ENCODE peak calls at places on chromosomes 4 and X, in five cellular contexts. X is SK-MEL-5, C is activated T-cell treated with anti-CD3 and anti-CD28 coated beads for 1 hour, R is astrocyte of the hippocampus, J is CMK. N is an unnamed sample.

GRCh38 chrX:1884446-1884845 is 269.6 kb downstream of the ASMT start:
- DNase-seq in X (no peak), C (no peak), R (no peak), J (no peak), N (no peak)

GRCh38 chrX:39859991-39860861 is 237.5 kb downstream of the BCOR start:
- DNase-seq in X (no peak), C (peak), R (peak), J (peak), N (no peak)

GRCh38 chr4:153242848-153243324 is 38.6 kb downstream of the TRIM2 start:
- DNase-seq in X (no peak), C (no peak), R (no peak), J (no peak), N (no peak)

GRCh38 chr4:110200673-110201072 is 2.3 kb upstream of the ELOVL6 start:
- DNase-seq in X (no peak), C (no peak), R (no peak), J (no peak), N (no peak)

GRCh38 chr4:128286474-128287158 is 997 bp downstream of the PGRMC2 start:
- DNase-seq in X (peak), C (no peak), R (peak), J (no peak), N (peak)

GRCh38 chrX:16771483-16772398 is 14.5 kb upstream of the TXLNG start:
- DNase-seq in X (peak), C (no peak), R (peak), J (no peak), N (peak)

GRCh38 chr4:185987976-185988627 is 80.9 kb upstream of the TLR3 start:
- DNase-seq in X (no peak), C (no peak), R (peak), J (no peak), N (no peak)

GRCh38 chrX:462853-463252 is 76.1 kb upstream of the PPP2R3B start:
- DNase-seq in X (no peak), C (no peak), R (no peak), J (no peak), N (no peak)

GRCh38 chr4:23887989-23888388 is 1.9 kb downstream of the PPARGC1A start:
- DNase-seq in X (peak), C (no peak), R (peak), J (no peak), N (no peak)

GRCh38 chr4:185209031-185209851 is at the start of gene SNX25:
- DNase-seq in X (peak), C (peak), R (peak), J (no peak), N (peak)

GRCh38 chr4:109690690-109691410 is 12.4 kb downstream of the CASP6 start:
- DNase-seq in X (no peak), C (no peak), R (no peak), J (no peak), N (no peak)

GRCh38 chr4:187613089-187613839 is 382.3 kb upstream of the ZFP42 start:
- DNase-seq in X (no peak), C (no peak), R (no peak), J (no peak), N (no peak)

GRCh38 chrX:12975999-12976558 is 1.2 kb downstream of the TMSB4X start:
- DNase-seq in X (no peak), C (no peak), R (peak), J (no peak), N (peak)

GRCh38 chr4:8101213-8101781 is 57.3 kb downstream of the ABLIM2 start:
- DNase-seq in X (peak), C (no peak), R (no peak), J (no peak), N (no peak)

GRCh38 chrX:15301924-15302323 is 13.5 kb downstream of the ASB11 start:
- DNase-seq in X (peak), C (no peak), R (peak), J (no peak), N (no peak)

N was measured in A673.